ENCODE peak calls at places on chromosome 16, in ten cellular contexts. E is spleen, R is tibial nerve, H is heart left ventricle, T is breast epithelium, X is uterus, U is upper lobe of left lung, O is gastrocnemius medialis, F is IMR-90, G is ovary. C is an unnamed sample.

GRCh38 chr16:3642397-3643094 is 11.9 kb upstream of the DNASE1 start:
- DNase-seq in E (peak; percentile 31), T (peak; percentile 47), O (no peak), F (no peak), H (no peak), X (no peak), R (no peak), G (no peak), U (peak; percentile 14), C (no peak)

GRCh38 chr16:88597856-88598491 is 27.8 kb downstream of the ZC3H18 start:
- DNase-seq in X (no peak), R (no peak), F (no peak), O (no peak), E (no peak), U (no peak), H (no peak), G (no peak), T (no peak), C (no peak)

GRCh38 chr16:88853336-88853941 is 3.3 kb downstream of the GALNS start:
- DNase-seq in E (peak; percentile 85), F (peak; percentile 5), H (no peak), U (peak; percentile 57), O (no peak), T (no peak), R (no peak), X (no peak), G (no peak), C (no peak)

GRCh38 chr16:47045023-47045422 is 71.5 kb upstream of the DNAJA2 start:
- DNase-seq in X (no peak), O (no peak), H (no peak), E (no peak), F (no peak), G (no peak), U (no peak), R (no peak), T (no peak), C (no peak)

GRCh38 chr16:11205754-11206459 is 50.1 kb downstream of the SOCS1 start:
- DNase-seq in T (no peak), O (no peak), F (peak; percentile 42), X (no peak), E (no peak), H (no peak), R (no peak), G (peak; percentile 40), U (peak; percentile 66), C (no peak)

GRCh38 chr16:87461466-87461975 is 31.3 kb downstream of the ZCCHC14 start:
- DNase-seq in T (peak; percentile 91), F (no peak), E (no peak), R (peak; percentile 21), X (peak; percentile 37), H (peak; percentile 65), G (peak; percentile 39), U (peak; percentile 97), O (peak; percentile 44), C (no peak)

GRCh38 chr16:803751-804075 is 3.2 kb upstream of the GNG13 start:
- DNase-seq in R (no peak), T (no peak), F (no peak), G (no peak), O (no peak), E (no peak), H (no peak), X (no peak), U (no peak), C (no peak)

GRCh38 chr16:2855536-2855935 is 2.4 kb downstream of the PRSS22 start:
- DNase-seq in R (no peak), H (no peak), X (no peak), T (no peak), G (no peak), E (peak; percentile 36), O (no peak), U (no peak), F (no peak), C (no peak)

DNA sequence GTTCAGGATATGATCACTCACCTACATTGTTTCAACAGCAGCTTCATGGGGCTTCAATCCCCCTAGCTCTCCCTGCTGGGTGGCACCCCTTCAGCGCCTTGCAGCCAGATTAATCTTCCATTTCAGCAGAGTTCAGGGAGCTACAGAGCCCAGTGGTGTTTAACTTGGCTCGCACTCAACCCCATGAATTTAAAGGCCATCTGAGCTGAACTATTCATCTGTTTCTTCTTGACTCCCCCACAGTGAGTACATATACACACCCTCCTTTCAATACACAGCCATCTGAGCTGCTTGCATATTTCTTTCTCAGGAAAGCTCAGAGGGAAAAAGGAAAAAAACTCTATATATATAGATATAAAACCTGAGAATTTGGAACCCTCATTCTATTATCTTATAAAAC is 202.8 kb upstream of the C16orf82 start:
- DNase-seq in U (no peak), G (no peak), E (no peak), T (no peak), H (no peak), F (no peak), X (no peak), O (no peak), R (no peak), C (no peak)
- TF ChIP-seq POLR2A in U (no peak), G (no peak), E (no peak), T (no peak), H (no peak), F (no peak), X (no peak), O (no peak), R (no peak), C (no peak)

GRCh38 chr16:5506021-5506420 is 408.4 kb upstream of the EEF2KMT start:
- DNase-seq in T (no peak), F (no peak), O (no peak), G (no peak), X (no peak), E (no peak), U (no peak), H (no peak), R (no peak), C (no peak)

GRCh38 chr16:5502944-5503343 is 405.3 kb upstream of the EEF2KMT start:
- DNase-seq in E (no peak), T (no peak), O (no peak), U (no peak), G (no peak), F (no peak), H (no peak), R (no peak), X (no peak), C (no peak)

GRCh38 chr16:5502467-5502869 is 404.9 kb upstream of the EEF2KMT start:
- DNase-seq in G (no peak), X (no peak), H (no peak), E (no peak), O (no peak), F (no peak), U (no peak), T (no peak), R (no peak), C (no peak)

GRCh38 chr16:5505093-5505887 is 407.7 kb upstream of the EEF2KMT start:
- DNase-seq in X (no peak), O (no peak), H (no peak), R (no peak), G (no peak), U (no peak), E (no peak), T (no peak), F (no peak), C (no peak)

DNA sequence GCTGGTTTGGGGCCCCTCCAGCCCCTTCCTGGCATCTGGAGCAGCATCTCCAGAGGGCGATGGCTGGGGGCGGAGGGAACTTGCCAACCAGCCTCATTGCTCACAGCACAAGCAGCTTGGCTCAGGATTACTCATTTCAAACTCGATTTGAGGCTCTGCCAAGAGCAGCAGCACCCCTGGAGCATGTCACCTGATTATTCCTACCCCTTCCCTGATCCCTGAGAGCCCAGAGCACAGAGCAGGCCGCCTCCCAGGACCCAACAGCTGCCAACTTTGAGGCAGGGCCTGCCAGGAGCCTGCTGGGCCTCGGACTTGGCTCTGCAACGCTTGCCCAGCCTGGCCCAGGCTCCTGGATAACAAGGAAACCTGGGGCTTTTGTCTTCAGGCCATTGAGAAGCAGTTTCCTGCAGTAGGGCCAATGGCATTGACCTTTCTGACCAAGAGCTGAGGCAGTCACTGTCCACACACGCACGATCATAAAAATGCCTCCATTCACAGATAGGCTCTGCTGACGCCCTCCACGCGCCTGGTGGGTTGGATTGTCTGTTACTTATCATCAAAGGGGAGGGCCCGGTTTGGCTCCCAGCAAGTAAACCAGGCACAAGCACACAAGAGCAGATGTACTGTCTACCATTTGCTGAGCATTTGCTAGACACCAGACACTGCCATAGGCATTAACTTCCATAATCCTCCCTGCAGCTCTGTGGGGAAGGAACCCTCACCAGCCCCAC is 406.6 kb upstream of the EEF2KMT start:
- DNase-seq in O (no peak), F (no peak), R (no peak), T (peak; percentile 48), X (no peak), G (no peak), H (peak; percentile 11), E (no peak), U (no peak), C (no peak)
- H3K9me3 ChIP-seq in O (no peaks in the 10 kb centered on the region), F (peaks cover 40% of the 10 kb centered on the region), R (no peaks in the 10 kb centered on the region), T (no peaks in the 10 kb centered on the region), X (no peaks in the 10 kb centered on the region), G (no peaks in the 10 kb centered on the region), H (no peaks in the 10 kb centered on the region), E (no peaks in the 10 kb centered on the region), U (no peaks in the 10 kb centered on the region), C (no peaks in the 10 kb centered on the region)

GRCh38 chr16:66649636-66650205 is 45.2 kb downstream of the CMTM3 start:
- DNase-seq in E (no peak), F (no peak), T (no peak), U (no peak), H (no peak), O (no peak), X (no peak), R (no peak), G (no peak), C (no peak)

GRCh38 chr16:66649167-66649566 is 44.7 kb downstream of the CMTM3 start:
- DNase-seq in U (no peak), T (no peak), H (no peak), X (no peak), R (no peak), O (no peak), G (no peak), F (no peak), E (no peak), C (no peak)

GRCh38 chr16:66651965-66652364 is 44.6 kb downstream of the CMTM4 start:
- DNase-seq in R (no peak), T (no peak), X (no peak), U (no peak), F (no peak), G (no peak), E (no peak), O (no peak), H (no peak), C (no peak)

GRCh38 chr16:66651474-66651765 is 45.1 kb downstream of the CMTM4 start:
- DNase-seq in F (no peak), H (no peak), G (no peak), E (no peak), O (no peak), T (no peak), R (no peak), U (no peak), X (no peak), C (no peak)

DNA sequence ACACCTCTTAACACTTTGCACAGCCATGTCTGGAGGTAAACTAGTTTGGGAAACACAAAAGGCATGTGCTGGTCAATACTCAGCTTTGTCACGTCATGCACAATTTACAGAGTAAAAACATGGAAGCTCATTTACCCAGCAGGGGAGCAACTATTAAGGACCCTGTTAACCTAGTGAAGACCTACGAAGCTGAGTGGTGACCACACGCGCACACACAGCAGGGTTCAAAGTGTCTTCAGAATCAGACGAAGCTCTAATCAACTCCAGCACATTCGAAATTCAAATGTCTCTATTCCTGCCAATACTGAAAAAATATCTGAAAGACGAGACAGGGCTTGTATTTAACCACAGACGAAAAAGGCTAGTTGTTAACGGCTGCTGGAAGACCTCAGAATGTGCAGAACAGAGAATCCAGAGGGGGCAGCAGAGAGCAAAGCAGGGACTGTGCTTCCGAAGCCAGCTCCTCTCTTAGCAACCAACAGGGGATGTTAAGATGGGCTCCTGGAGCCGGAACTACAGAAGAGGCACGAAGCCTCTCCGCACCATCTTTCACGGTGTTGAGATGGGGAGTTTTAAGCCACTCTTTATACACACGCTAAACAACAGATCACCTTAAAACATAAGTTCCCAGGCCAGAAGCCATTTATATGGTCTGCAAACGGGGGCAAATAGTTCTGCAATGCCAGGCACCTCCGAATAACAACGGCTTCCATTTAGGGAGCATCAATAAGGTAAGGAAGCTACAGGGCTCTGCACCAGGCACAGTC is 45.7 kb downstream of the CMTM4 start:
- DNase-seq in E (peak; percentile 85), R (peak; percentile 65), O (peak; percentile 58), G (peak; percentile 80), T (peak; percentile 76), X (peak; percentile 77), H (peak; percentile 75), F (peak; percentile 80), U (peak; percentile 76), C (no peak)
- H3K4me3 ChIP-seq in E (no peak overlapping the region), R (no peak overlapping the region), O (no peak overlapping the region), G (no peak overlapping the region), T (peak overlapping the region; percentile 31), X (no peak overlapping the region), H (no peak overlapping the region), F (peak overlapping the region; percentile 4), U (no peak overlapping the region), C (no peak overlapping the region)

DNA sequence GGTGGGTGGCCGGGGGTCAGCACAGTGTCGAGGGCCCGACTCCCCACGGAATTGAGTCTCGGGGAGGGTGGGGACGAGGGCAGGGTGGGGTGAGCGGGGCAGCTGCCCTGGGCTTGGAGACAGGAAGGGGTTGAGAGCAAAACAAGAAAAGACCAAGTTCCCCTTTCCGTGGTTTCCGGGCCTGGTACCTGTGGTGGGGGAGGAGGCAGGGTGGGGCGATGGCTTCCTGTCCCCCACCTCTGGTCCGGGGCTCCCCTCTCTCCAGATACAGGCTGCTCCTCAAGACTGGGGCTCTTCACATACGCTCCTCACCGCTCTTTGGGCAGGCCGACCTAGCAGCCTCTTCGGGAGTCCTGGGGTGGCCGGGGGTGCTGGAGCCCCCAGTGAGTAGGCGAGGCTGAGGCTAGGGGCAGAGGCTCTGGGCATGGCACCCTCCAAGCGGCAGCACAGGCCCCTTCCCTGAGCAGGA is 593 bp downstream of the CORO1A start:
- DNase-seq in U (peak; percentile 55), E (peak; percentile 96), R (no peak), X (peak; percentile 19), G (no peak), F (no peak), O (peak; percentile 21), H (peak; percentile 37), T (no peak), C (no peak)
- TF ChIP-seq POLR2A in U (no peak), E (no peak), R (no peak), X (no peak), G (no peak), F (no peak), O (no peak), H (no peak), T (no peak), C (no peak)

C was measured in esophagus squamous epithelium.